ENCODE peak calls at places on chromosomes 6 and 20, in eight cellular contexts. Q is ovary, J is HL-60, U is AG04450, C is tibial nerve, D is tibial artery, A is brain microvascular endothelial cell, V is neuronal stem cell. N is an unnamed sample.
A peak's percentile ranks its signal among the peaks of the same experiment; 100 is the strongest.

GRCh38 chr6:16238057-16238657 is at the start of gene GMPR:
- DNase-seq in Q (peak; percentile 88), A (no peak), U (no peak), C (peak; percentile 68), V (peak; percentile 24), J (peak; percentile 36), D (peak; percentile 95), N (peak; percentile 78)

GRCh38 chr6:16294371-16294770 is 56.0 kb downstream of the GMPR start:
- DNase-seq in D (no peak), C (no peak), Q (no peak), V (no peak), U (no peak), A (no peak), J (no peak), N (no peak)

GRCh38 chr6:131844243-131844841 is 36.5 kb downstream of the ENPP1 start:
- DNase-seq in D (no peak), Q (no peak), C (no peak), V (no peak), U (peak; percentile 43), A (no peak), J (no peak), N (no peak)

GRCh38 chr6:163897669-163898068 is 483.2 kb downstream of the QKI start:
- DNase-seq in U (no peak), D (no peak), V (no peak), C (no peak), A (no peak), J (no peak), Q (no peak), N (no peak)

GRCh38 chr20:2163312-2163711 is 61.7 kb downstream of the STK35 start:
- DNase-seq in C (no peak), J (no peak), Q (no peak), D (peak; percentile 38), V (no peak), A (no peak), U (no peak), N (no peak)

GRCh38 chr6:169589699-169590257 is 112.1 kb downstream of the WDR27 start:
- DNase-seq in C (no peak), U (no peak), V (no peak), J (no peak), Q (no peak), D (no peak), A (no peak), N (no peak)

GRCh38 chr6:119430820-119431219 is 81.3 kb upstream of the MAN1A1 start:
- DNase-seq in U (no peak), Q (no peak), V (no peak), C (no peak), D (no peak), J (no peak), A (no peak), N (no peak)

GRCh38 chr6:37779902-37780628 is 39.5 kb upstream of the ZFAND3 start:
- DNase-seq in J (no peak), D (no peak), Q (no peak), C (no peak), A (no peak), V (no peak), U (no peak), N (no peak)

GRCh38 chr6:153032255-153032882 is 29.9 kb upstream of the MTRF1L start:
- DNase-seq in Q (no peak), A (no peak), V (no peak), C (no peak), D (no peak), J (no peak), U (peak; percentile 34), N (no peak)

GRCh38 chr6:169724554-169725269 is 412 bp upstream of the PHF10 start:
- DNase-seq in D (peak; percentile 72), V (peak; percentile 73), U (no peak), A (no peak), J (peak; percentile 43), C (peak; percentile 19), Q (peak; percentile 79), N (peak; percentile 45)

GRCh38 chr6:34425132-34425497 is 754 bp downstream of the RPS10 start:
- DNase-seq in C (no peak), Q (no peak), A (no peak), V (no peak), U (no peak), D (no peak), J (no peak), N (no peak)

GRCh38 chr20:40293740-40294139 is 395.3 kb downstream of the MAFB start:
- DNase-seq in Q (no peak), D (peak; percentile 80), U (no peak), C (peak; percentile 60), V (no peak), A (no peak), J (no peak), N (no peak)

GRCh38 chr6:154298297-154298696 is 58.3 kb downstream of the IPCEF1 start:
- DNase-seq in J (no peak), D (no peak), V (no peak), Q (no peak), A (no peak), U (no peak), C (no peak), N (no peak)

GRCh38 chr20:63096681-63097335 is 90.0 kb upstream of the BHLHE23 start:
- DNase-seq in J (no peak), U (no peak), V (no peak), Q (peak; percentile 17), A (no peak), D (peak; percentile 40), C (no peak), N (no peak)

GRCh38 chr6:170522565-170523183 is 30.4 kb downstream of the PSMB1 start:
- DNase-seq in U (no peak), Q (no peak), C (no peak), V (peak; percentile 33), A (no peak), D (no peak), J (no peak), N (no peak)

GRCh38 chr20:62879275-62880146 is 17.9 kb upstream of the TCFL5 start:
- DNase-seq in C (no peak), J (no peak), V (no peak), A (no peak), U (no peak), Q (no peak), D (no peak), N (no peak)

GRCh38 chr20:34755367-34755766 is 51.2 kb downstream of the TP53INP2 start:
- DNase-seq in V (no peak), C (no peak), Q (no peak), D (no peak), U (no peak), J (no peak), A (no peak), N (no peak)

GRCh38 chr6:19731286-19731685 is 105.9 kb upstream of the ID4 start:
- DNase-seq in D (no peak), A (peak; percentile 95), J (no peak), U (peak; percentile 59), C (no peak), V (no peak), Q (no peak), N (no peak)

GRCh38 chr6:134317471-134318131 is at the start of gene SGK1:
- DNase-seq in A (peak; percentile 46), J (no peak), C (peak; percentile 17), V (peak; percentile 30), U (no peak), Q (peak; percentile 73), D (no peak), N (no peak)

GRCh38 chr6:18307006-18307405 is 42.7 kb upstream of the DEK start:
- DNase-seq in V (no peak), Q (no peak), C (no peak), A (peak; percentile 26), J (no peak), U (no peak), D (no peak), N (no peak)

GRCh38 chr20:38222231-38222922 is 38.2 kb downstream of the KIAA1755 start:
- DNase-seq in J (no peak), U (no peak), Q (peak; percentile 70), A (peak; percentile 69), D (peak; percentile 77), V (peak; percentile 73), C (peak; percentile 87), N (peak; percentile 61)

GRCh38 chr6:27161603-27161945 is 85.9 kb upstream of the PRSS16 start:
- DNase-seq in Q (no peak), A (no peak), J (no peak), U (no peak), C (no peak), D (no peak), V (no peak), N (no peak)
- H3K4me3 ChIP-seq in Q (no peak overlapping the region), A (no peak overlapping the region), J (no peak overlapping the region), U (no peak overlapping the region), C (no peak overlapping the region), D (no peak overlapping the region), V (no peak overlapping the region), N (no peak overlapping the region)

DNA sequence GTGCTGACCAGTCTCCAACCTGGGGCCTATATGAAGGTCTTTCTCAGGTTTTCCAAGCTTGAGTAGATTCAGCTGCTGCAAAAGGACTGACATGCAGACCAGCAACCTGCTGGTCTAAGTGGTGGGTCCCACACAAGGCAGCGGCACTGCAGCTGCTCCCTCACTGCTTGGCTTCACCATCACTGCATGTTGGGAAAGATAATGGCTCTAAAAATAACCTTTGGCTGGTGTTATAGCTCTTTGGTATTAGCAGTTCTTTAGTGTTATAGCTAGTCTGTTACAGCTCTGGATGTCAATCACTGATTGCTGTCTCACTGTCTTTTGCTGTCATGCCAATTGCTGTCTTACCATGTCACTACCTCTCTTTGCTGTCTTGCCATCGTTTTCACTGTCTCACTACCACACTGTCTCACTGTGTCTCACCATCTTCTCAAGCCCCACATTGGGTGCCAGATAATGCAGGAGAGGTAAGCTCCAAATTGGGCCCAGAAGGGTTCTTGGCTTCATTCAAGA is 726.4 kb downstream of the TENT5A start:
- DNase-seq in J (no peak), D (no peak), C (no peak), V (no peak), U (no peak), A (no peak), Q (no peak), N (no peak)
- H3K27ac ChIP-seq in J (no peak overlapping the region), D (no peak overlapping the region), C (no peak overlapping the region), V (no peak overlapping the region), U (no peak overlapping the region), A (no peak overlapping the region), Q (no peak overlapping the region), N (no peak overlapping the region)

DNA sequence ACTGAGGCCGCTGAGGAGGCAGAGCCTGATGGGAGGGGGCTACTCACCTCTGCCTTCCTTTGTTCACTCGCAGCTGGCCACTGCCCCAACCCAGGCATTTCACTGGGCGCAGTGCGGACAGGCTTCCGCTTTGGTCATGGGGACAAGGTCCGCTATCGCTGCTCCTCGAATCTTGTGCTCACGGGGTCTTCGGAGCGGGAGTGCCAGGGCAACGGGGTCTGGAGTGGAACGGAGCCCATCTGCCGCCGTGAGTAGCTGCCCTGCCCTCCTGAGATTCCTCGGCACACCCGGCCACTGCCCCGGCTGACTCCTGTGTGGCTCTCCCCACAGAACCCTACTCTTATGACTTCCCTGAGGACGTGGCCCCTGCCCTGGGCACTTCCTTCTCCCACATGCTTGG is 6.0 kb downstream of the C2 start:
- DNase-seq in U (no peak), D (no peak), C (no peak), J (no peak), V (no peak), A (no peak), Q (no peak), N (no peak)
- H3K4me3 ChIP-seq in U (no peak overlapping the region), D (no peak overlapping the region), C (no peak overlapping the region), J (no peak overlapping the region), V (no peak overlapping the region), A (no peak overlapping the region), Q (no peak overlapping the region), N (no peak overlapping the region)

DNA sequence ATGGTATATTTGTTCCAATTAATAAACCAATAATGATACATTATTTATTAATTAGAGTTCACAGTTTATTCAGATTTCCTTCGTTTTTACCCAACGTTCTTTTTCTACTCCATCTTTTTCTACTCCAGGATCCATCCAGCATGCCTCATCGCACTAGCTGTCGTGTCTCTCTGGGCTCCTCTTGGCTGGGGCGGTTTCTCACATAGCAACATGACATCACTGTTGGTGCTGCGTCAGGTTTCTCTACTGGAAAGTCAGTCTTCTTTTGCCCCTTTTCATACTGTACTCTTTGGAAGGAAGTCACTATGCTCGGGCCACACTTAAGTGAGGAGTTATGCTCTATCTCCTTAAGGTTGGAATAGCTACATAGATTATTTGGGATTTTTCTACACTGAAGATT is 13.7 kb upstream of the SOX12 start:
- DNase-seq in V (no peak), D (no peak), C (no peak), A (no peak), J (no peak), U (no peak), Q (peak; percentile 23), N (no peak)
- H3K27ac ChIP-seq in V (no peak overlapping the region), D (no peak overlapping the region), C (no peak overlapping the region), A (no peak overlapping the region), J (no peak overlapping the region), U (no peak overlapping the region), Q (no peak overlapping the region), N (no peak overlapping the region)